ENCODE peak calls at places on chromosomes 11 and 22, in five cellular contexts. O is CD4-positive, CD25-positive, alpha-beta regulatory T cell; F is spleen; P is bronchial epithelial cell; R is upper lobe of right lung. K is an unnamed sample. For H3K27me3, the result is how much of the 10 kb centered on the place peaks cover.

GRCh38 chr11:72243567-72244316 is at the start of gene PHOX2A:
- DNase-seq in O (no peak), F (no peak), P (no peak), R (peak), K (no peak)

GRCh38 chr22:50626314-50626855 is 1.6 kb downstream of the ARSA start:
- DNase-seq in O (no peak), F (peak), P (no peak), R (peak), K (no peak)

GRCh38 chr11:60914620-60915249 is 777 bp downstream of the TMEM109 start:
- DNase-seq in O (peak), F (no peak), P (peak), R (peak), K (peak)

GRCh38 chr11:121936781-121937447 is 179.1 kb downstream of the BLID start:
- DNase-seq in O (no peak), F (no peak), P (peak), R (no peak), K (peak)

GRCh38 chr11:72807021-72807693 is 7.1 kb upstream of the ATG16L2 start:
- DNase-seq in O (no peak), F (no peak), P (no peak), R (peak), K (no peak)

GRCh38 chr11:43268161-43268560 is 43.6 kb upstream of the API5 start:
- DNase-seq in O (no peak), F (no peak), P (no peak), R (no peak), K (peak)

GRCh38 chr22:50505776-50506610 is 1.5 kb downstream of the LMF2 start:
- DNase-seq in O (no peak), F (peak), P (no peak), R (no peak), K (no peak)

GRCh38 chr22:47822459-47822858 is 1060.0 kb downstream of the TBC1D22A start:
- DNase-seq in O (no peak), F (no peak), P (no peak), R (no peak), K (no peak)

GRCh38 chr11:96567193-96567592 is 177.4 kb downstream of the JRKL start:
- DNase-seq in O (peak), F (no peak), P (peak), R (no peak), K (no peak)

GRCh38 chr11:133576351-133576750 is 44.0 kb upstream of the OPCML start:
- DNase-seq in O (no peak), F (no peak), P (no peak), R (no peak), K (peak)

GRCh38 chr22:26453812-26454500 is 24.9 kb downstream of the ASPHD2 start:
- DNase-seq in O (no peak), F (no peak), P (no peak), R (no peak), K (no peak)

GRCh38 chr11:34501500-34501899 is 12.1 kb downstream of the ELF5 start:
- DNase-seq in O (no peak), F (no peak), P (peak), R (no peak), K (peak)

GRCh38 chr11:66543263-66544107 is 2.4 kb downstream of the ZDHHC24 start:
- DNase-seq in O (peak), F (peak), P (no peak), R (no peak), K (no peak)

GRCh38 chr11:63622318-63622717 is 8.1 kb upstream of the PLAAT3 start:
- DNase-seq in O (no peak), F (no peak), P (peak), R (no peak), K (no peak)

GRCh38 chr11:47111318-47111804 is 65.3 kb downstream of the ARFGAP2 start:
- DNase-seq in O (no peak), F (no peak), P (no peak), R (no peak), K (no peak)

GRCh38 chr11:57421805-57422204 is 5.1 kb downstream of the SLC43A3 start:
- DNase-seq in O (no peak), F (no peak), P (no peak), R (no peak), K (no peak)

GRCh38 chr11:34126959-34127848 is 21.8 kb downstream of the NAT10 start:
- DNase-seq in O (no peak), F (no peak), P (peak), R (no peak), K (no peak)

GRCh38 chr11:88508808-88509581 is 171.5 kb upstream of the CTSC start:
- DNase-seq in O (peak), F (peak), P (no peak), R (peak), K (peak)

GRCh38 chr11:63212742-63213141 is 30.7 kb downstream of the SLC22A25 start:
- DNase-seq in O (peak), F (no peak), P (peak), R (no peak), K (no peak)

GRCh38 chr22:46374663-46375474 is 39.4 kb downstream of the TRMU start:
- DNase-seq in O (no peak), F (no peak), P (peak), R (peak), K (no peak)
- H3K4me3 ChIP-seq in O (no peak), F (no peak), P (no peak), R (no peak), K (no peak)

DNA sequence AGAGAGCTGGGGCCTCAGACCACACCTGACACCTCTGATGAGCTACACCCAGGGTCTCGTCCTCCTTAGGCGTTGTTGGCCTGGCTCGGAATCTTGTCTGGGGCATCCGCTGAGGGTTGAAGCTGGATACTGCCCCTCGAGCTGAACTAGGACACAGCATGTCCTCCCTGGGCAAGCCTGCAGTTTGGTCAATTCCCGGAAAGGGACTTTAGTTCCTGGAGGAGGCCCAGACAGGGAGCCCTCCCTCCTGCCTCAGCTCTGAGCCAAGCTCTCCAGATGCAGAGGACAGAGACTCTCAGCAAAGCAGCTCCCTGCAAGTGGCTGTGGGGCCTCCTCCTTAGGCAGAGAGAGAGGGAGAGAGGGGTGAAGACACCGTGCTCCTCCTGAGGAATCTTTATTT is 4.9 kb downstream of the APOL3 start:
- DNase-seq in O (no peak), F (no peak), P (no peak), R (peak), K (no peak)
- H3K27me3 ChIP-seq in O (under half), F (under half), P (under half), R (under half), K (under half)

GRCh38 chr11:65084598-65085375 is 765 bp downstream of the ZFPL1 start:
- DNase-seq in O (no peak), F (no peak), P (no peak), R (no peak), K (no peak)

GRCh38 chr11:65086809-65087208 is 2.8 kb downstream of the ZFPL1 start:
- DNase-seq in O (no peak), F (no peak), P (no peak), R (no peak), K (no peak)

GRCh38 chr11:65083834-65084597 is at the start of the genes CDCA5 and ZFPL1:
- DNase-seq in O (peak), F (peak), P (peak), R (peak), K (peak)

GRCh38 chr11:65087216-65087615 is 3.2 kb downstream of the ZFPL1 start:
- DNase-seq in O (no peak), F (no peak), P (no peak), R (no peak), K (no peak)

GRCh38 chr11:65083134-65083833 is 556 bp downstream of the CDCA5 start:
- DNase-seq in O (no peak), F (no peak), P (no peak), R (no peak), K (no peak)
- H3K4me3 ChIP-seq in O (peak), F (peak), P (peak), R (peak), K (peak)

GRCh38 chr11:69954756-69955155 is 123.4 kb upstream of the ANO1 start:
- DNase-seq in O (no peak), F (peak), P (no peak), R (peak), K (no peak)

GRCh38 chr11:69951821-69952590 is 126.1 kb upstream of the ANO1 start:
- DNase-seq in O (no peak), F (peak), P (no peak), R (no peak), K (no peak)

GRCh38 chr11:69950120-69950519 is 128.0 kb upstream of the ANO1 start:
- DNase-seq in O (peak), F (peak), P (no peak), R (no peak), K (no peak)

GRCh38 chr11:69950621-69951020 is 127.5 kb upstream of the ANO1 start:
- DNase-seq in O (no peak), F (no peak), P (no peak), R (no peak), K (no peak)

DNA sequence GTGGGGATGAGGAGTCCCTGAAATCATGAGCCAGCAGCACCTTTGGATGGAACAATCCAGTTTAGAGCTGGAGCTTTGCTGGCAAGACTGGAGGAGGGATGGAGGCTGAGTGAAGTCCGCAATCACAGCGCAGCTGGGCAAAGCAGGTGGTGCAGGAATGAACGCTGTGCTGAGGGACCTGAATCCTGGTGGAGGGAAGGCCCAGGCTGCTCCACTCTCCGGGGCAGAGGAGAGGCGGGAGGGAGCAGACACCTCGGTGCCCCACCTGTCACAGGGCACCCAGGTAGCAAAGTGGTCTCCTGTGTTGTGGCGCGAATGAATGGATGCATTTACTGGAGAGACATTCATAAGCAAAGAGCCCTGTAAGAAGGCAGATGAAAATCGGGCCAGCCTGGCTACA is 124.8 kb upstream of the ANO1 start:
- DNase-seq in O (no peak), F (peak), P (no peak), R (no peak), K (no peak)
- H3K27me3 ChIP-seq in O (under half), F (under half), P (under half), R (under half), K (under half)

GRCh38 chr22:46776486-46776826 is 14.0 kb downstream of the TBC1D22A start:
- DNase-seq in O (no peak), F (peak), P (no peak), R (no peak), K (no peak)

GRCh38 chr22:46773074-46773473 is 10.6 kb downstream of the TBC1D22A start:
- DNase-seq in O (no peak), F (peak), P (no peak), R (no peak), K (no peak)

GRCh38 chr22:46775789-46776485 is 13.5 kb downstream of the TBC1D22A start:
- DNase-seq in O (no peak), F (peak), P (no peak), R (no peak), K (no peak)

GRCh38 chr22:46775364-46775758 is 12.9 kb downstream of the TBC1D22A start:
- DNase-seq in O (no peak), F (peak), P (no peak), R (no peak), K (no peak)

GRCh38 chr22:46774456-46775363 is 12.3 kb downstream of the TBC1D22A start:
- DNase-seq in O (peak), F (peak), P (no peak), R (no peak), K (no peak)
- H3K4me3 ChIP-seq in O (peak), F (peak), P (peak), R (no peak), K (no peak)

GRCh38 chr11:10865837-10866270 is 8.0 kb upstream of the ZBED5 start:
- DNase-seq in O (no peak), F (no peak), P (no peak), R (no peak), K (no peak)

GRCh38 chr11:10861799-10862198 is 3.9 kb upstream of the ZBED5 start:
- DNase-seq in O (no peak), F (no peak), P (no peak), R (no peak), K (no peak)

GRCh38 chr11:10864688-10865087 is 6.8 kb upstream of the ZBED5 start:
- DNase-seq in O (no peak), F (no peak), P (no peak), R (no peak), K (no peak)

GRCh38 chr11:10861047-10861446 is 3.2 kb upstream of the ZBED5 start:
- DNase-seq in O (no peak), F (no peak), P (no peak), R (no peak), K (no peak)

GRCh38 chr11:10862446-10862845 is 4.6 kb upstream of the ZBED5 start:
- DNase-seq in O (no peak), F (no peak), P (no peak), R (no peak), K (no peak)
- H3K27me3 ChIP-seq in O (under half), F (under half), P (under half), R (under half), K (under half)

DNA sequence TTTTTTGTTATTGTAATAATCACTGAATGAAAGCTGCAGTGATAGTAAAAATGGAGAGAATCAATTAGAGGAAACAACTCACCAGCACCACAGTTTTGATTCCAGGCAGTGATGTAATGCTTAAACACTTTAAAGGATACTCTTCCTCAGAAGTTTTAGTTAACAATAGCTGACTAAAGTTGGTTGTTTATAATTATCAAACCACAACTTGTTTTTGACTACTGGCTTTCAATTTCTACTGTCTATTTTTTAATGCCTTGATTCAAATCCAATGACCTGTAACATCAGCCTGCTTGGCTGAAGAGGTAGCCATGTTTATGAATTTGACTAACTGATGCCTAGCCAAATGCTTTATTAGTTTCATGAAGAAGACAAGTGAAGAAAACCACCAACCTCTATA is 18.2 kb upstream of the CASP12 start:
- DNase-seq in O (peak), F (no peak), P (no peak), R (no peak), K (no peak)
- H3K4me3 ChIP-seq in O (peak), F (peak), P (no peak), R (peak), K (no peak)